ENCODE peak calls at places on chromosome 6, in eight cellular contexts. One of them, this sample, is unnamed.
A peak's percentile ranks its signal among the peaks of the same experiment; 100 is the strongest.

GRCh38 chr6:145898376-145898775 is 65.8 kb downstream of the SHPRH start:
- DNase-seq in HTR-8/SVneo: no peak
- DNase-seq in NCI-H526: no peak
- DNase-seq in NAMALWA: no peak
- DNase-seq in caudate nucleus: no peak
- DNase-seq in amygdala: no peak
- DNase-seq in ACHN: no peak
- DNase-seq in Calu3: peak; percentile 6
- DNase-seq in this sample: no peak

GRCh38 chr6:101876431-101876830 is 482.9 kb downstream of the GRIK2 start:
- DNase-seq in Calu3: no peak
- DNase-seq in caudate nucleus: no peak
- DNase-seq in amygdala: no peak
- DNase-seq in HTR-8/SVneo: no peak
- DNase-seq in NAMALWA: no peak
- DNase-seq in NCI-H526: no peak
- DNase-seq in ACHN: no peak
- DNase-seq in this sample: no peak

GRCh38 chr6:112396221-112396620 is 49.1 kb downstream of the RFPL4B start:
- DNase-seq in caudate nucleus: no peak
- DNase-seq in Calu3: no peak
- DNase-seq in NAMALWA: no peak
- DNase-seq in amygdala: no peak
- DNase-seq in NCI-H526: no peak
- DNase-seq in ACHN: no peak
- DNase-seq in HTR-8/SVneo: no peak
- DNase-seq in this sample: no peak

GRCh38 chr6:26288155-26288554 is 76.8 kb upstream of the BTN3A2 start:
- DNase-seq in caudate nucleus: no peak
- DNase-seq in ACHN: no peak
- DNase-seq in NAMALWA: no peak
- DNase-seq in HTR-8/SVneo: no peak
- DNase-seq in NCI-H526: no peak
- DNase-seq in amygdala: no peak
- DNase-seq in Calu3: no peak
- DNase-seq in this sample: no peak

GRCh38 chr6:101232946-101233345 is 160.6 kb upstream of the GRIK2 start:
- DNase-seq in caudate nucleus: no peak
- DNase-seq in Calu3: no peak
- DNase-seq in NCI-H526: no peak
- DNase-seq in ACHN: no peak
- DNase-seq in amygdala: no peak
- DNase-seq in NAMALWA: no peak
- DNase-seq in HTR-8/SVneo: no peak
- DNase-seq in this sample: no peak

GRCh38 chr6:118965354-118965753 is 30.4 kb upstream of the MCM9 start:
- DNase-seq in amygdala: no peak
- DNase-seq in NCI-H526: no peak
- DNase-seq in Calu3: no peak
- DNase-seq in NAMALWA: no peak
- DNase-seq in HTR-8/SVneo: no peak
- DNase-seq in ACHN: no peak
- DNase-seq in caudate nucleus: no peak
- DNase-seq in this sample: no peak

GRCh38 chr6:20056350-20056992 is 155.8 kb downstream of the MBOAT1 start:
- DNase-seq in ACHN: peak; percentile 52
- DNase-seq in NAMALWA: peak; percentile 55
- DNase-seq in NCI-H526: peak; percentile 40
- DNase-seq in Calu3: peak; percentile 43
- DNase-seq in caudate nucleus: no peak
- DNase-seq in HTR-8/SVneo: peak; percentile 51
- DNase-seq in amygdala: no peak
- DNase-seq in this sample: peak; percentile 41

GRCh38 chr6:39834278-39834677 is 42.1 kb downstream of the DAAM2 start:
- DNase-seq in amygdala: peak; percentile 33
- DNase-seq in caudate nucleus: no peak
- DNase-seq in NAMALWA: no peak
- DNase-seq in Calu3: no peak
- DNase-seq in ACHN: no peak
- DNase-seq in HTR-8/SVneo: no peak
- DNase-seq in NCI-H526: no peak
- DNase-seq in this sample: no peak

GRCh38 chr6:14784596-14785360 is 461.1 kb upstream of the JARID2 start:
- DNase-seq in HTR-8/SVneo: no peak
- DNase-seq in Calu3: no peak
- DNase-seq in NCI-H526: no peak
- DNase-seq in caudate nucleus: no peak
- DNase-seq in NAMALWA: no peak
- DNase-seq in amygdala: no peak
- DNase-seq in ACHN: no peak
- DNase-seq in this sample: no peak

This sample was measured in LoVo.